ENCODE peak calls at places on chromosomes 6 and 20, in eight cellular contexts. One of them, this sample, is unnamed.

GRCh38 chr6:119237177-119237715 is 112.3 kb downstream of the MAN1A1 start:
- DNase-seq in thoracic aorta: no peak
- DNase-seq in A549: no peak
- DNase-seq in PC-9: no peak
- DNase-seq in endodermal cell: no peak
- DNase-seq in endothelial cell of umbilical vein: no peak
- DNase-seq in breast epithelium: no peak
- DNase-seq in heart right ventricle: no peak
- DNase-seq in this sample: no peak

GRCh38 chr20:25285856-25286798 is 38.2 kb downstream of the PYGB start:
- DNase-seq in thoracic aorta: no peak
- DNase-seq in breast epithelium: peak; percentile 13
- DNase-seq in heart right ventricle: no peak
- DNase-seq in endodermal cell: no peak
- DNase-seq in A549: no peak
- DNase-seq in endothelial cell of umbilical vein: no peak
- DNase-seq in PC-9: no peak
- DNase-seq in this sample: peak; percentile 28

GRCh38 chr6:35511183-35511941 is 1.3 kb downstream of the TULP1 start:
- DNase-seq in heart right ventricle: no peak
- DNase-seq in PC-9: no peak
- DNase-seq in endodermal cell: no peak
- DNase-seq in thoracic aorta: no peak
- DNase-seq in breast epithelium: no peak
- DNase-seq in endothelial cell of umbilical vein: no peak
- DNase-seq in A549: no peak
- DNase-seq in this sample: no peak

GRCh38 chr6:125747589-125748533 is 1.6 kb upstream of the HEY2 start:
- DNase-seq in heart right ventricle: peak; percentile 52
- DNase-seq in endothelial cell of umbilical vein: no peak
- DNase-seq in breast epithelium: peak; percentile 27
- DNase-seq in endodermal cell: peak; percentile 84
- DNase-seq in A549: no peak
- DNase-seq in PC-9: peak; percentile 52
- DNase-seq in thoracic aorta: no peak
- DNase-seq in this sample: peak; percentile 42

GRCh38 chr20:4161447-4162251 is 146.3 kb upstream of the RNF24 start:
- DNase-seq in endothelial cell of umbilical vein: no peak
- DNase-seq in heart right ventricle: no peak
- DNase-seq in breast epithelium: peak; percentile 40
- DNase-seq in thoracic aorta: no peak
- DNase-seq in A549: no peak
- DNase-seq in endodermal cell: peak; percentile 69
- DNase-seq in PC-9: peak; percentile 86
- DNase-seq in this sample: no peak

GRCh38 chr6:157563611-157564284 is 182.8 kb downstream of the ZDHHC14 start:
- DNase-seq in PC-9: no peak
- DNase-seq in A549: no peak
- DNase-seq in endodermal cell: no peak
- DNase-seq in breast epithelium: no peak
- DNase-seq in heart right ventricle: no peak
- DNase-seq in endothelial cell of umbilical vein: no peak
- DNase-seq in thoracic aorta: no peak
- DNase-seq in this sample: no peak

GRCh38 chr6:112197636-112198035 is 56.7 kb downstream of the LAMA4 start:
- DNase-seq in A549: no peak
- DNase-seq in endothelial cell of umbilical vein: no peak
- DNase-seq in thoracic aorta: no peak
- DNase-seq in breast epithelium: no peak
- DNase-seq in heart right ventricle: no peak
- DNase-seq in endodermal cell: no peak
- DNase-seq in PC-9: no peak
- DNase-seq in this sample: no peak

GRCh38 chr6:71250050-71250689 is 38.4 kb upstream of the OGFRL1 start:
- DNase-seq in endothelial cell of umbilical vein: peak; percentile 78
- DNase-seq in A549: peak; percentile 16
- DNase-seq in breast epithelium: no peak
- DNase-seq in endodermal cell: no peak
- DNase-seq in PC-9: no peak
- DNase-seq in heart right ventricle: no peak
- DNase-seq in thoracic aorta: no peak
- DNase-seq in this sample: no peak

GRCh38 chr20:20803011-20803410 is 90.6 kb upstream of the RALGAPA2 start:
- DNase-seq in thoracic aorta: no peak
- DNase-seq in endothelial cell of umbilical vein: no peak
- DNase-seq in A549: no peak
- DNase-seq in PC-9: no peak
- DNase-seq in endodermal cell: no peak
- DNase-seq in breast epithelium: no peak
- DNase-seq in heart right ventricle: no peak
- DNase-seq in this sample: no peak

GRCh38 chr20:57399587-57400261 is 8.5 kb downstream of the RBM38 start:
- DNase-seq in thoracic aorta: no peak
- DNase-seq in breast epithelium: no peak
- DNase-seq in heart right ventricle: peak; percentile 63
- DNase-seq in PC-9: no peak
- DNase-seq in endodermal cell: no peak
- DNase-seq in A549: no peak
- DNase-seq in endothelial cell of umbilical vein: no peak
- DNase-seq in this sample: no peak

GRCh38 chr20:62536731-62537401 is 61.1 kb upstream of the GATA5 start:
- DNase-seq in heart right ventricle: peak; percentile 63
- DNase-seq in A549: no peak
- DNase-seq in thoracic aorta: no peak
- DNase-seq in PC-9: no peak
- DNase-seq in breast epithelium: no peak
- DNase-seq in endodermal cell: no peak
- DNase-seq in endothelial cell of umbilical vein: no peak
- DNase-seq in this sample: no peak

GRCh38 chr6:8180327-8181161 is 78.2 kb upstream of the EEF1E1 start:
- DNase-seq in A549: no peak
- DNase-seq in endodermal cell: peak; percentile 73
- DNase-seq in heart right ventricle: no peak
- DNase-seq in endothelial cell of umbilical vein: no peak
- DNase-seq in thoracic aorta: no peak
- DNase-seq in breast epithelium: no peak
- DNase-seq in PC-9: peak; percentile 54
- DNase-seq in this sample: peak; percentile 44

GRCh38 chr6:108093781-108094180 is 19.2 kb upstream of the OSTM1 start:
- DNase-seq in breast epithelium: no peak
- DNase-seq in endodermal cell: no peak
- DNase-seq in thoracic aorta: no peak
- DNase-seq in endothelial cell of umbilical vein: no peak
- DNase-seq in heart right ventricle: no peak
- DNase-seq in PC-9: no peak
- DNase-seq in A549: no peak
- DNase-seq in this sample: no peak

GRCh38 chr6:126716826-126717514 is 377.1 kb downstream of the CENPW start:
- DNase-seq in endodermal cell: peak; percentile 56
- DNase-seq in endothelial cell of umbilical vein: no peak
- DNase-seq in breast epithelium: no peak
- DNase-seq in A549: no peak
- DNase-seq in PC-9: peak; percentile 21
- DNase-seq in heart right ventricle: no peak
- DNase-seq in thoracic aorta: no peak
- DNase-seq in this sample: no peak

GRCh38 chr6:82957171-82957894 is 108.3 kb downstream of the UBE3D start:
- DNase-seq in thoracic aorta: no peak
- DNase-seq in heart right ventricle: no peak
- DNase-seq in A549: no peak
- DNase-seq in endothelial cell of umbilical vein: no peak
- DNase-seq in PC-9: no peak
- DNase-seq in breast epithelium: no peak
- DNase-seq in endodermal cell: no peak
- DNase-seq in this sample: no peak
- H3K4me1 ChIP-seq in thoracic aorta: peaks cover 7% of the 10 kb centered on the region
- H3K4me1 ChIP-seq in heart right ventricle: peaks cover 13% of the 10 kb centered on the region
- H3K4me1 ChIP-seq in A549: no peaks in the 10 kb centered on the region
- H3K4me1 ChIP-seq in endothelial cell of umbilical vein: no peaks in the 10 kb centered on the region
- H3K4me1 ChIP-seq in PC-9: no peaks in the 10 kb centered on the region
- H3K4me1 ChIP-seq in breast epithelium: no peaks in the 10 kb centered on the region
- H3K4me1 ChIP-seq in endodermal cell: peaks cover 3% of the 10 kb centered on the region
- H3K4me1 ChIP-seq in this sample: no peaks in the 10 kb centered on the region

DNA sequence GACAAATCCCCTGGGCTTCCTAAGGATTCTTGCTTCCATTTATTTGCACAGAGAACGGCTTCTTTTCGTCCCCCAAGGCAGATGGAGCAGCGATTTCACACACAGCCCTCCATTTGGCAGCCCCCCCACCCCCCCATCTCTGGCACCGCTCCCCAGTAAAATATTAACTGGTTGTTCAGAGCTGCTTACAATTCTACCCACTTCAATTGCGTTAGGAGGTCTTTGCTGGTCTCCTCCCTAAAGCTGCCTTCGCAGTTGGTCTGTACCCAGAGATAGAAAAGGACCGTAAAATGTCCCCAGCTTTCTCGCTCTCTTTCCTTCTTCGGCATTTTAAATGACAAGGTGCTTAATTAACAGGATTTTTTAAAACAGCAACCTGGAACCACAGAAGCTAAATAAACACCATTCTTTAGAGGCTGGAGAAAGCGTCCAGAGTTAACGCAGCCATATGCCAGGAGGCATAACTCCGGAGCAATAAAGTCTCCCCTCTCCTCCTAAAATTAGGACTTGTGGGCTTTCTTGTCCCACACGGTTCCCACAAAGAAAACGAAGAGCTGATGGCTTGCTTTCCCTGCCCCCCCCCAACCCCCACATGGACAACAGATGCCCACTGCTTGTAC is 1.7 kb upstream of the ZMYND8 start:
- DNase-seq in thoracic aorta: no peak
- DNase-seq in heart right ventricle: no peak
- DNase-seq in endodermal cell: no peak
- DNase-seq in A549: no peak
- DNase-seq in endothelial cell of umbilical vein: no peak
- DNase-seq in PC-9: no peak
- DNase-seq in breast epithelium: no peak
- DNase-seq in this sample: no peak
- H3K4me1 ChIP-seq in thoracic aorta: peaks cover 96% of the 10 kb centered on the region
- H3K4me1 ChIP-seq in heart right ventricle: peaks cover 90% of the 10 kb centered on the region
- H3K4me1 ChIP-seq in endodermal cell: peaks cover 43% of the 10 kb centered on the region
- H3K4me1 ChIP-seq in A549: peaks cover 94% of the 10 kb centered on the region
- H3K4me1 ChIP-seq in endothelial cell of umbilical vein: peaks cover 80% of the 10 kb centered on the region
- H3K4me1 ChIP-seq in PC-9: peaks cover 83% of the 10 kb centered on the region
- H3K4me1 ChIP-seq in breast epithelium: peaks cover 71% of the 10 kb centered on the region
- H3K4me1 ChIP-seq in this sample: peaks cover 60% of the 10 kb centered on the region

DNA sequence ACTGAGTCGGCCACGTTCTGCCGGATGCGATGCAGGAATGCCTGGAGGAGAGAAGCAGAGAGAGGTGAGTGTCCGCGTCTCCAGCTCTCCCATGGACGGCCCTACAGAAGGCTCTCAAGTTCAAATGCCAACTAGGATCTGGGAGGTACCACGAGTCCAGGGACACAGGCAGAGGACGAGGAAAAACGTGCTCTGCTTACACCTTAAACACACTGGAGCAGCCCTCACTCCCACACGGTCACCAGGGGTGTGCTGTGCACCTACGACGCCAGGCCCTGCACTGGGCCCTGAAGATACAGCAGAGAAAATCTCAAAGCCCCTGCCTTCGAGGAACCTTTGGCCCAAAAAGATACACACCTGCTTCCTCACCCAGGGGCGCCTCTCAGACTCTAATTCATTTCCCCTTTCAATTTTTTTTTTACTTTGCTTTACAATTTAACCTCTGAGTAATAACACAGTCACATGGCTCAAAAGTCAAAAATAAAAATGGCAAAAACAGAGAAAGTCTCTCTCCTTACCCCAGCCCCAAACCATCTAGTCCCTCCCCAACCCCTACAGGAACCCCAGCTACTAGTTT is 79.9 kb downstream of the PREX1 start:
- DNase-seq in A549: no peak
- DNase-seq in endothelial cell of umbilical vein: no peak
- DNase-seq in PC-9: no peak
- DNase-seq in heart right ventricle: no peak
- DNase-seq in endodermal cell: no peak
- DNase-seq in thoracic aorta: no peak
- DNase-seq in breast epithelium: no peak
- DNase-seq in this sample: no peak
- H3K4me1 ChIP-seq in A549: no peaks in the 10 kb centered on the region
- H3K4me1 ChIP-seq in endothelial cell of umbilical vein: peaks cover 19% of the 10 kb centered on the region
- H3K4me1 ChIP-seq in PC-9: no peaks in the 10 kb centered on the region
- H3K4me1 ChIP-seq in heart right ventricle: peaks cover 45% of the 10 kb centered on the region
- H3K4me1 ChIP-seq in endodermal cell: peaks cover 19% of the 10 kb centered on the region
- H3K4me1 ChIP-seq in thoracic aorta: peaks cover 8% of the 10 kb centered on the region
- H3K4me1 ChIP-seq in breast epithelium: no peaks in the 10 kb centered on the region
- H3K4me1 ChIP-seq in this sample: no peaks in the 10 kb centered on the region

GRCh38 chr6:37131104-37131959 is 38.6 kb upstream of the PIM1 start:
- DNase-seq in PC-9: peak; percentile 66
- DNase-seq in breast epithelium: peak; percentile 87
- DNase-seq in endodermal cell: no peak
- DNase-seq in thoracic aorta: peak; percentile 52
- DNase-seq in heart right ventricle: peak; percentile 51
- DNase-seq in endothelial cell of umbilical vein: peak; percentile 52
- DNase-seq in A549: peak; percentile 88
- DNase-seq in this sample: no peak
- H3K4me1 ChIP-seq in PC-9: peaks cover 93% of the 10 kb centered on the region
- H3K4me1 ChIP-seq in breast epithelium: no peaks in the 10 kb centered on the region
- H3K4me1 ChIP-seq in endodermal cell: peaks cover 26% of the 10 kb centered on the region
- H3K4me1 ChIP-seq in thoracic aorta: peaks cover 55% of the 10 kb centered on the region
- H3K4me1 ChIP-seq in heart right ventricle: peaks cover 24% of the 10 kb centered on the region
- H3K4me1 ChIP-seq in endothelial cell of umbilical vein: peaks cover 44% of the 10 kb centered on the region
- H3K4me1 ChIP-seq in A549: peaks cover 87% of the 10 kb centered on the region
- H3K4me1 ChIP-seq in this sample: peaks cover 69% of the 10 kb centered on the region

DNA sequence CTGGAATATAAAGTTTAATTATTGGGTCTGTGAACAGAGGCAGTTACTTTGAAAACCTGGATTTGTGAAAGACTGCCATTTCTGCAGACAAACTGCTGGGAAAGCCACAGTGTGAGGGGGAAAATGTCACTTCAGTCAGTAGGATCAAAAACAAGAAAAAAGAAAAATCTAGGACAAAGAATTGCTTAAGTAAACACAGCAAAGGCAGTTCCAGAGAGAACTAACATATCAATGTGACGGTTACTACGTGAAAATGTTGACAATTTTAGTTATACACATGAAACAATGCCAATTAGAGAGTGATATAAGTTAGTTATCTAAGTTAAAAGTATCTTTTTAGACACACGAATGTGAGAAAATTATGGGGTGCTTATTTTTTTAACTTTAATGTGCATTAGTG is 270.4 kb upstream of the RUNX2 start:
- DNase-seq in heart right ventricle: no peak
- DNase-seq in A549: no peak
- DNase-seq in endodermal cell: no peak
- DNase-seq in endothelial cell of umbilical vein: no peak
- DNase-seq in thoracic aorta: no peak
- DNase-seq in breast epithelium: no peak
- DNase-seq in PC-9: no peak
- DNase-seq in this sample: no peak
- H3K4me1 ChIP-seq in heart right ventricle: no peaks in the 10 kb centered on the region
- H3K4me1 ChIP-seq in A549: no peaks in the 10 kb centered on the region
- H3K4me1 ChIP-seq in endodermal cell: no peaks in the 10 kb centered on the region
- H3K4me1 ChIP-seq in endothelial cell of umbilical vein: no peaks in the 10 kb centered on the region
- H3K4me1 ChIP-seq in thoracic aorta: no peaks in the 10 kb centered on the region
- H3K4me1 ChIP-seq in breast epithelium: no peaks in the 10 kb centered on the region
- H3K4me1 ChIP-seq in PC-9: no peaks in the 10 kb centered on the region
- H3K4me1 ChIP-seq in this sample: peaks cover 4% of the 10 kb centered on the region

This sample was measured in Caco-2.